ENCODE peak calls at places on chromosomes 11 and 22, in six cellular contexts. A, V, Q, G, Z and K are unnamed samples.

GRCh38 chr11:124570160-124570559 is 363 bp downstream of the OR8A1 start:
- DNase-seq in A (no peak), V (no peak), Q (no peak), G (no peak), Z (no peak), K (no peak)

GRCh38 chr11:13184295-13184794 is 93.2 kb upstream of the BMAL1 start:
- DNase-seq in A (no peak), V (no peak), Q (no peak), G (peak; percentile 21), Z (no peak), K (no peak)

GRCh38 chr11:73875840-73876239 is 806 bp downstream of the COA4 start:
- DNase-seq in A (no peak), V (no peak), Q (no peak), G (no peak), Z (no peak), K (no peak)

GRCh38 chr22:28282346-28282745 is 363.3 kb upstream of the PITPNB start:
- DNase-seq in A (peak; percentile 67), V (peak; percentile 46), Q (no peak), G (peak; percentile 76), Z (no peak), K (no peak)

GRCh38 chr11:46149342-46149741 is 28.1 kb upstream of the PHF21A start:
- DNase-seq in A (no peak), V (no peak), Q (no peak), G (no peak), Z (no peak), K (no peak)

GRCh38 chr22:40224702-40225101 is 47.0 kb downstream of the TNRC6B start:
- DNase-seq in A (peak; percentile 6), V (no peak), Q (no peak), G (peak; percentile 49), Z (no peak), K (no peak)

GRCh38 chr11:60978546-60979380 is 7.3 kb downstream of the CD6 start:
- DNase-seq in A (no peak), V (no peak), Q (no peak), G (no peak), Z (no peak), K (no peak)

GRCh38 chr11:14340721-14341120 is 18.3 kb downstream of the RRAS2 start:
- DNase-seq in A (no peak), V (no peak), Q (no peak), G (no peak), Z (no peak), K (no peak)

GRCh38 chr22:20964799-20965103 is 2.3 kb upstream of the AIFM3 start:
- DNase-seq in A (no peak), V (no peak), Q (no peak), G (no peak), Z (no peak), K (no peak)

GRCh38 chr11:18775492-18776292 is 15.9 kb downstream of the PTPN5 start:
- DNase-seq in A (peak; percentile 31), V (peak; percentile 26), Q (peak; percentile 67), G (peak; percentile 49), Z (no peak), K (peak; percentile 23)

GRCh38 chr22:49191506-49191980 is 636.1 kb downstream of the BRD1 start:
- DNase-seq in A (no peak), V (no peak), Q (no peak), G (no peak), Z (no peak), K (no peak)

GRCh38 chr11:90135016-90135415 is 553 bp downstream of the NAALAD2 start:
- DNase-seq in A (no peak), V (peak; percentile 4), Q (no peak), G (no peak), Z (no peak), K (no peak)

GRCh38 chr22:46023558-46023981 is 46.6 kb upstream of the WNT7B start:
- DNase-seq in A (peak; percentile 92), V (no peak), Q (no peak), G (no peak), Z (no peak), K (no peak)

GRCh38 chr11:102581091-102581490 is 44.0 kb downstream of the MMP20 start:
- DNase-seq in A (no peak), V (no peak), Q (no peak), G (no peak), Z (no peak), K (no peak)